ENCODE peak calls at places on chromosome 22, in nine cellular contexts. B, K, M, S, O, C, N, W and D are unnamed samples.

GRCh38 chr22:44668190-44668885 is 33.7 kb upstream of the PRR5 start:
- DNase-seq in O (no peak), K (peak), N (peak), M (no peak), S (no peak), W (peak), C (no peak), B (no peak), D (no peak)

GRCh38 chr22:27238935-27239510 is 562.5 kb downstream of the MN1 start:
- DNase-seq in S (no peak), O (peak), N (peak), K (peak), M (no peak), W (no peak), C (no peak), B (peak), D (no peak)

GRCh38 chr22:30969532-30970355 is 679 bp downstream of the TUG1 start:
- DNase-seq in B (no peak), C (no peak), N (peak), W (no peak), M (no peak), O (peak), S (no peak), K (no peak), D (no peak)

GRCh38 chr22:41364955-41365354 is 16.8 kb upstream of the TEF start:
- DNase-seq in B (no peak), S (no peak), M (no peak), O (no peak), K (no peak), N (no peak), W (no peak), C (no peak), D (no peak)

GRCh38 chr22:43925433-43926348 is 2.1 kb downstream of the PNPLA3 start:
- DNase-seq in M (peak), N (peak), B (no peak), C (peak), O (no peak), W (no peak), K (no peak), S (no peak), D (no peak)

GRCh38 chr22:36796629-36797175 is 20.1 kb downstream of the PVALB start:
- DNase-seq in K (no peak), M (no peak), O (no peak), N (no peak), B (no peak), W (no peak), S (no peak), C (no peak), D (no peak)

GRCh38 chr22:23815781-23816551 is 22.8 kb downstream of the DERL3 start:
- DNase-seq in N (no peak), W (no peak), S (peak), M (no peak), C (no peak), O (no peak), B (no peak), K (no peak), D (no peak)

GRCh38 chr22:36528336-36528735 is 630 bp downstream of the EIF3D start:
- DNase-seq in B (no peak), K (no peak), M (no peak), N (no peak), W (no peak), C (no peak), O (no peak), S (no peak), D (no peak)

GRCh38 chr22:43262990-43263644 is 76.2 kb upstream of the TTLL12 start:
- DNase-seq in C (no peak), N (peak), M (no peak), K (peak), B (no peak), S (no peak), W (no peak), O (no peak), D (no peak)

GRCh38 chr22:27885977-27886842 is 32.8 kb downstream of the PITPNB start:
- DNase-seq in S (no peak), O (peak), B (peak), K (peak), N (no peak), M (no peak), W (no peak), C (no peak), D (no peak)

GRCh38 chr22:32205974-32206773 is 1.3 kb upstream of the RFPL2 start:
- DNase-seq in O (no peak), N (no peak), K (no peak), W (no peak), C (no peak), M (no peak), S (no peak), B (no peak), D (no peak)

GRCh38 chr22:45009881-45010531 is at the start of gene PHF21B:
- DNase-seq in O (no peak), S (peak), M (peak), N (no peak), B (no peak), W (peak), K (peak), C (peak), D (no peak)

GRCh38 chr22:37601540-37602442 is 6.8 kb upstream of the GGA1 start:
- DNase-seq in C (no peak), M (peak), W (no peak), S (no peak), K (no peak), B (peak), N (peak), O (peak), D (no peak)

GRCh38 chr22:30870451-30871345 is 97.9 kb downstream of the MORC2 start:
- DNase-seq in N (peak), B (no peak), O (no peak), K (no peak), M (no peak), W (no peak), S (no peak), C (no peak), D (no peak)

GRCh38 chr22:20418211-20418788 is 19.3 kb downstream of the SCARF2 start:
- DNase-seq in B (peak), S (peak), N (peak), O (peak), W (peak), K (no peak), M (no peak), C (peak), D (no peak)

GRCh38 chr22:42769238-42769573 is 48.5 kb upstream of the A4GALT start:
- DNase-seq in S (no peak), M (no peak), B (no peak), O (no peak), N (no peak), W (no peak), K (no peak), C (no peak), D (no peak)

GRCh38 chr22:50208430-50208938 is 7.7 kb downstream of the SELENOO start:
- DNase-seq in N (no peak), B (no peak), K (no peak), M (no peak), W (no peak), O (no peak), C (no peak), S (no peak), D (no peak)

GRCh38 chr22:49429066-49429465 is 398.6 kb downstream of the BRD1 start:
- DNase-seq in K (no peak), C (no peak), O (no peak), M (no peak), W (no peak), N (no peak), B (no peak), S (no peak), D (no peak)

GRCh38 chr22:42560781-42561180 is 7.0 kb downstream of the SERHL2 start:
- DNase-seq in M (no peak), B (peak), C (no peak), N (no peak), O (no peak), K (no peak), W (no peak), S (peak), D (no peak)

GRCh38 chr22:30885591-30885990 is 83.0 kb downstream of the MORC2 start:
- DNase-seq in S (no peak), B (no peak), O (no peak), K (no peak), C (no peak), W (no peak), M (no peak), N (no peak), D (no peak)

GRCh38 chr22:24496234-24496633 is 1.1 kb downstream of the UPB1 start:
- DNase-seq in M (no peak), O (no peak), K (no peak), N (no peak), S (no peak), W (no peak), C (no peak), B (no peak), D (no peak)

GRCh38 chr22:49736538-49736937 is 91.1 kb downstream of the BRD1 start:
- DNase-seq in K (no peak), C (no peak), M (no peak), S (no peak), W (peak), O (no peak), N (no peak), B (no peak), D (no peak)

GRCh38 chr22:28426346-28427132 is 253.1 kb downstream of the TTC28 start:
- DNase-seq in K (no peak), S (no peak), B (no peak), C (no peak), O (no peak), N (no peak), W (no peak), M (no peak), D (no peak)

GRCh38 chr22:24512043-24512442 is 16.9 kb downstream of the UPB1 start:
- DNase-seq in M (no peak), N (no peak), B (no peak), K (no peak), C (no peak), O (no peak), W (no peak), S (no peak), D (no peak)